ENCODE peak calls at places on chromosomes 3 and 15, in six cellular contexts. U, O, H, P, F and N are unnamed samples.

GRCh38 chr3:148943531-148944200 is 47.7 kb upstream of the GYG1 start:
- DNase-seq in U (peak; percentile 91), O (peak; percentile 63), H (no peak), P (no peak), F (peak; percentile 73), N (peak; percentile 87)

GRCh38 chr3:64117483-64117882 is 94.2 kb upstream of the PSMD6 start:
- DNase-seq in U (no peak), O (no peak), H (no peak), P (no peak), F (no peak), N (no peak)

GRCh38 chr15:92051726-92052125 is 198.2 kb downstream of the SLCO3A1 start:
- DNase-seq in U (no peak), O (no peak), H (no peak), P (no peak), F (no peak), N (no peak)

GRCh38 chr3:127680146-127680661 is 7.5 kb downstream of the ABTB1 start:
- DNase-seq in U (no peak), O (no peak), H (no peak), P (peak; percentile 53), F (no peak), N (no peak)

GRCh38 chr3:138408751-138409161 is 25.7 kb upstream of the ESYT3 start:
- DNase-seq in U (no peak), O (no peak), H (no peak), P (no peak), F (no peak), N (peak; percentile 45)

GRCh38 chr15:66802087-66803001 is 100.3 kb downstream of the SMAD6 start:
- DNase-seq in U (peak; percentile 8), O (no peak), H (no peak), P (peak; percentile 64), F (no peak), N (no peak)

GRCh38 chr15:56205061-56205876 is 38.4 kb downstream of the RFX7 start:
- DNase-seq in U (peak; percentile 76), O (no peak), H (no peak), P (no peak), F (no peak), N (no peak)

GRCh38 chr15:24823473-24823872 is 131.3 kb upstream of the SNRPN start:
- DNase-seq in U (peak; percentile 28), O (no peak), H (peak; percentile 64), P (no peak), F (no peak), N (peak; percentile 35)

GRCh38 chr15:26516102-26516980 is 256.5 kb downstream of the GABRB3 start:
- DNase-seq in U (no peak), O (no peak), H (no peak), P (no peak), F (no peak), N (no peak)

GRCh38 chr3:192727032-192727847 is at the start of gene FGF12:
- DNase-seq in U (peak; percentile 73), O (peak; percentile 81), H (peak; percentile 88), P (peak; percentile 74), F (peak; percentile 17), N (peak; percentile 78)

GRCh38 chr3:39383913-39384664 is 919 bp downstream of the SLC25A38 start:
- DNase-seq in U (peak; percentile 96), O (peak; percentile 95), H (peak; percentile 96), P (peak; percentile 98), F (peak; percentile 98), N (peak; percentile 93)

GRCh38 chr15:39242345-39242744 is 338.5 kb upstream of the THBS1 start:
- DNase-seq in U (peak; percentile 63), O (no peak), H (no peak), P (no peak), F (no peak), N (no peak)

GRCh38 chr15:34588046-34588674 is 4.7 kb upstream of the GOLGA8B start:
- DNase-seq in U (peak; percentile 70), O (peak; percentile 25), H (peak; percentile 63), P (peak; percentile 70), F (peak; percentile 60), N (peak; percentile 61)

GRCh38 chr15:62902821-62903220 is 139.7 kb upstream of the TPM1 start:
- DNase-seq in U (no peak), O (no peak), H (no peak), P (no peak), F (no peak), N (no peak)

GRCh38 chr15:81492303-81492702 is 118.3 kb upstream of the TMC3 start:
- DNase-seq in U (peak; percentile 33), O (no peak), H (peak; percentile 18), P (no peak), F (no peak), N (peak; percentile 44)

GRCh38 chr3:50164056-50164455 is 8.9 kb downstream of the SEMA3F start:
- DNase-seq in U (peak; percentile 93), O (no peak), H (peak; percentile 59), P (peak; percentile 82), F (no peak), N (no peak)

GRCh38 chr15:25439456-25439836 is 622 bp upstream of the UBE3A start:
- DNase-seq in U (peak; percentile 32), O (no peak), H (no peak), P (no peak), F (peak; percentile 20), N (no peak)

GRCh38 chr15:88744548-88745020 is 58.7 kb upstream of the ACAN start:
- DNase-seq in U (no peak), O (no peak), H (no peak), P (no peak), F (no peak), N (no peak)

GRCh38 chr3:69012111-69012835 is 1.2 kb downstream of the EOGT start:
- DNase-seq in U (peak; percentile 93), O (no peak), H (no peak), P (peak; percentile 66), F (no peak), N (no peak)

GRCh38 chr3:16357698-16358097 is 92.7 kb downstream of the OXNAD1 start:
- DNase-seq in U (no peak), O (no peak), H (no peak), P (no peak), F (no peak), N (peak; percentile 61)

GRCh38 chr3:42803800-42804112 is 534 bp downstream of the HIGD1A start:
- DNase-seq in U (no peak), O (peak; percentile 35), H (peak; percentile 55), P (peak; percentile 65), F (peak; percentile 40), N (peak; percentile 39)

GRCh38 chr3:29649815-29650547 is 369.1 kb downstream of the RBMS3 start:
- DNase-seq in U (peak; percentile 15), O (no peak), H (peak; percentile 11), P (no peak), F (no peak), N (peak; percentile 46)

GRCh38 chr15:68650901-68651709 is 72.3 kb downstream of the CORO2B start:
- DNase-seq in U (peak; percentile 54), O (peak; percentile 92), H (peak; percentile 55), P (peak; percentile 78), F (peak; percentile 59), N (peak; percentile 72)

GRCh38 chr3:45795882-45796765 is at the start of gene SLC6A20:
- DNase-seq in U (peak; percentile 33), O (no peak), H (no peak), P (no peak), F (peak; percentile 47), N (no peak)

GRCh38 chr3:48686538-48687219 is 964 bp upstream of the NCKIPSD start:
- DNase-seq in U (no peak), O (no peak), H (no peak), P (no peak), F (no peak), N (no peak)

GRCh38 chr3:132709761-132710160 is 12.4 kb downstream of the NPHP3 start:
- DNase-seq in U (no peak), O (no peak), H (no peak), P (no peak), F (no peak), N (no peak)

GRCh38 chr3:15875016-15875689 is 77.4 kb upstream of the ANKRD28 start:
- DNase-seq in U (peak; percentile 75), O (no peak), H (no peak), P (no peak), F (no peak), N (no peak)

GRCh38 chr15:98866503-98866902 is 141.1 kb downstream of the PGPEP1L start:
- DNase-seq in U (no peak), O (no peak), H (no peak), P (no peak), F (no peak), N (no peak)

GRCh38 chr3:47113669-47114365 is 50.1 kb downstream of the SETD2 start:
- DNase-seq in U (peak; percentile 93), O (no peak), H (no peak), P (no peak), F (peak; percentile 25), N (no peak)

GRCh38 chr15:99566157-99566900 is 545 bp downstream of the MEF2A start:
- DNase-seq in U (peak; percentile 21), O (peak; percentile 27), H (peak; percentile 22), P (no peak), F (peak; percentile 52), N (peak; percentile 26)

GRCh38 chr3:79148786-79149185 is 619.0 kb downstream of the ROBO1 start:
- DNase-seq in U (peak; percentile 48), O (no peak), H (no peak), P (no peak), F (no peak), N (no peak)

GRCh38 chr3:123278446-123278845 is 76.7 kb downstream of the SEC22A start:
- DNase-seq in U (no peak), O (no peak), H (no peak), P (no peak), F (no peak), N (no peak)

GRCh38 chr3:132038198-132038825 is 3.5 kb upstream of the CPNE4 start:
- DNase-seq in U (peak; percentile 59), O (peak; percentile 20), H (no peak), P (no peak), F (peak; percentile 15), N (no peak)

GRCh38 chr3:134885877-134886621 is 91.0 kb downstream of the EPHB1 start:
- DNase-seq in U (no peak), O (no peak), H (no peak), P (no peak), F (peak; percentile 35), N (no peak)